ENCODE peak calls at places on chromosome 20, in four cellular contexts. J, B, Z and K are unnamed samples.

GRCh38 chr20:59176812-59177211 is 13.2 kb downstream of the ZNF831 start:
- DNase-seq in B (no peak), Z (no peak), J (no peak), K (no peak)

GRCh38 chr20:48773837-48774418 is 53.9 kb downstream of the PREX1 start:
- DNase-seq in J (no peak), B (peak), Z (no peak), K (peak)

GRCh38 chr20:16472045-16472872 is 101.0 kb downstream of the KIF16B start:
- DNase-seq in B (peak), Z (no peak), J (peak), K (peak)

GRCh38 chr20:3010985-3011723 is 32.3 kb upstream of the GNRH2 start:
- DNase-seq in Z (no peak), B (no peak), J (peak), K (peak)

GRCh38 chr20:41078329-41078728 is 49.7 kb downstream of the TOP1 start:
- DNase-seq in J (peak), Z (no peak), B (no peak), K (peak)

GRCh38 chr20:2775139-2775538 is 25.3 kb downstream of the CPXM1 start:
- DNase-seq in Z (no peak), B (no peak), J (no peak), K (no peak)

GRCh38 chr20:63361507-63362425 is 617 bp upstream of the CHRNA4 start:
- DNase-seq in J (no peak), Z (no peak), B (no peak), K (no peak)

GRCh38 chr20:62361799-62362589 is 5.1 kb downstream of the LAMA5 start:
- DNase-seq in B (peak), J (no peak), Z (peak), K (no peak)

GRCh38 chr20:62318411-62319345 is 15.9 kb downstream of the ADRM1 start:
- DNase-seq in Z (no peak), B (no peak), J (no peak), K (peak)

GRCh38 chr20:30484749-30485070 is 772.8 kb upstream of the DEFB115 start:
- DNase-seq in Z (no peak), J (no peak), B (no peak), K (no peak)

GRCh38 chr20:45337367-45338120 is 10.7 kb downstream of the SDC4 start:
- DNase-seq in J (peak), Z (peak), B (peak), K (peak)

GRCh38 chr20:14189794-14190402 is 147.5 kb downstream of the FLRT3 start:
- DNase-seq in B (no peak), Z (no peak), J (peak), K (peak)

GRCh38 chr20:11553603-11554002 is 364.1 kb upstream of the BTBD3 start:
- DNase-seq in Z (no peak), B (no peak), J (peak), K (peak)

GRCh38 chr20:13525225-13525940 is 113.3 kb downstream of the TASP1 start:
- DNase-seq in B (no peak), Z (no peak), J (peak), K (peak)

GRCh38 chr20:3085571-3086072 is 1.1 kb upstream of the AVP start:
- DNase-seq in Z (no peak), J (no peak), B (peak), K (no peak)

GRCh38 chr20:49532285-49532946 is 35.5 kb downstream of the PTGIS start:
- DNase-seq in B (no peak), Z (no peak), J (no peak), K (no peak)

GRCh38 chr20:23083553-23084220 is 2.4 kb downstream of the CD93 start:
- DNase-seq in B (no peak), Z (no peak), J (no peak), K (no peak)

GRCh38 chr20:52015155-52015554 is 176.4 kb downstream of the ZFP64 start:
- DNase-seq in B (no peak), J (no peak), Z (no peak), K (no peak)

GRCh38 chr20:2124632-2125131 is 23.1 kb downstream of the STK35 start:
- DNase-seq in J (no peak), Z (peak), B (no peak), K (no peak)

GRCh38 chr20:2537101-2537500 is 728 bp downstream of the TMC2 start:
- DNase-seq in J (no peak), B (no peak), Z (no peak), K (no peak)

GRCh38 chr20:25136643-25137559 is 55.0 kb upstream of the VSX1 start:
- DNase-seq in Z (peak), J (peak), B (peak), K (peak)

GRCh38 chr20:31684153-31685003 is 38.3 kb downstream of the BCL2L1 start:
- DNase-seq in B (no peak), Z (no peak), J (no peak), K (no peak)

GRCh38 chr20:48703511-48704219 is 124.1 kb downstream of the PREX1 start:
- DNase-seq in J (no peak), Z (peak), B (no peak), K (no peak)

GRCh38 chr20:19757973-19758887 is at the start of gene RIN2:
- DNase-seq in J (peak), Z (peak), B (peak), K (peak)

GRCh38 chr20:20366551-20366895 is 1.4 kb upstream of the INSM1 start:
- DNase-seq in B (no peak), Z (no peak), J (no peak), K (no peak)

GRCh38 chr20:48288930-48289507 is 503.7 kb upstream of the SULF2 start:
- DNase-seq in Z (no peak), B (no peak), J (no peak), K (no peak)

GRCh38 chr20:44540834-44541233 is 19.0 kb upstream of the SERINC3 start:
- DNase-seq in Z (no peak), J (peak), B (no peak), K (peak)

GRCh38 chr20:62707981-62708521 is 585 bp upstream of the NTSR1 start:
- DNase-seq in Z (no peak), J (no peak), B (no peak), K (no peak)

GRCh38 chr20:25248501-25249172 is 752 bp downstream of the PYGB start:
- DNase-seq in B (no peak), Z (no peak), J (peak), K (peak)

GRCh38 chr20:46648903-46649649 is 2.2 kb downstream of the SLC13A3 start:
- DNase-seq in J (no peak), Z (no peak), B (no peak), K (no peak)

GRCh38 chr20:46651091-46651962 is at the start of gene SLC13A3:
- DNase-seq in B (no peak), J (no peak), Z (no peak), K (no peak)

GRCh38 chr20:46649965-46650542 is 1.2 kb downstream of the SLC13A3 start:
- DNase-seq in J (no peak), B (no peak), Z (no peak), K (no peak)

GRCh38 chr20:46649650-46649949 is 1.7 kb downstream of the SLC13A3 start:
- DNase-seq in Z (no peak), J (no peak), B (no peak), K (no peak)

DNA sequence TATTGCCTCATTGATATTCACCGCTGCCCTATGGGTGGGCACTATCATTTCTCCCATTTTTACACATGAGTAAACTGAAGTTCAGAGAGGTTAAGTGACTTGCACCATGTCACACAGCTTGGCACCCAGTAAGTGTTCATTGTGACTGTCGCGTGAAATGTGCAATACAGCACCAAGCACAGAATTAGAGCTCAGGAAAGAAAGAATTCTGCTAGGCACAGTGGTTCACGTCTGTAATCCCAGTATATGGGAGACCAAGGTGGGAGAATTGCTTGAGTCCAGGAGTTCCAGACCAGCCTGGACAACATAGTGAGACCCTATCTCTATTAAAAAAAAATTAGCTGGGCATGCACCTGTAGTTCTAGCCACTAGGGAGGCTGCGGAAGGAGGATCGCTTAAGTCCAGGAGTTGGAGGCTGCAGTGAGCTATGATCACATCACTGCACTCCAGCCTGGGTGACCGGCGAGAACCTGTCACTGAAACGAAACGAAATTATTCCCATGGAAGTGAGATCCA is 626 bp downstream of the SLC13A3 start:
- DNase-seq in J (no peak), Z (no peak), B (no peak), K (no peak)
- H3K4me3 ChIP-seq in J (no peak), Z (no peak), B (no peak), K (no peak)

GRCh38 chr20:17618673-17619013 is 48.8 kb downstream of the DSTN start:
- DNase-seq in B (no peak), J (no peak), Z (no peak), K (no peak)

GRCh38 chr20:17620371-17621228 is 50.7 kb downstream of the DSTN start:
- DNase-seq in J (no peak), B (peak), Z (peak), K (no peak)

GRCh38 chr20:17621229-17621968 is 51.5 kb downstream of the DSTN start:
- DNase-seq in Z (no peak), J (no peak), B (peak), K (no peak)

GRCh38 chr20:17617868-17618672 is 48.2 kb downstream of the DSTN start:
- DNase-seq in B (peak), Z (peak), J (no peak), K (no peak)

DNA sequence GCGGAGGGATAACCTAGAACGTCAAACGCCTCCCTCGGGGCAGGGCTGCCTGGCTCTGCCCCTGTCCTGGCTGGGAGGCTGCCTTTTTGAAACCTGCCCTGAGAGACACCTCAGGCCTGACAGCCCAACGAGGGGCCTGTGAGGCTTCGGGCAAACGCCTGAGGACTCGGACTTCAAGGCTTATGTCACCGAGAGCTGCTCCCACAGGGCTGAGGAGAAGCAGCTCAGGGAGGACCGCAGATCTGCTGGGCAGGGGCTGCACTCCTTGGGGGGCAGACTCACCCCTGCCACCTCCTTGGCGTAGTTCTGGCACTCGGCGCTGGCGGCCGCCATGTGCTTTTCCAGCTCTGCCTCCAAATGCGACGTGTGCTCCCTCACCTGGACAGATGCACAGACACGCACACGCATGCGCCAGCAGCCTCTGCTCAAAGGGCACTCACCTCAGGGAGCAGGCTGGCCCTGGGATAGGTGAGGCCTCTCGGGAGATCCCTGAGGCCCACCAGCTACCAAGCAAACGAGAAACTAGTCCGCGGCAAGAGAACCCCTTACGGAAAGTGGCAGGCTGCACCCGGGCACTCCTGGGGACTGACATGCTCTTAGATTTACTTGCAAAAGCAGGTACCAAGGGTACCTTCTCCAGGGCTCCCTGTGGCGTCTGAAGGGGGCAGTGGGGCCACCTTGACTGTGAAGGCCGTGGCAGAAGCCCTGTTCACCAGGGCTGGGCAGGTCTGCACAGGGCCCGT is 49.6 kb downstream of the DSTN start:
- DNase-seq in Z (peak), J (no peak), B (no peak), K (no peak)
- TF ChIP-seq CTCF in Z (no peak), J (no peak), B (no peak), K (no peak)

GRCh38 chr20:58137651-58138265 is 90.7 kb downstream of the ANKRD60 start:
- DNase-seq in B (no peak), Z (no peak), J (no peak), K (no peak)

GRCh38 chr20:58137236-58137635 is 91.2 kb downstream of the ANKRD60 start:
- DNase-seq in Z (no peak), J (no peak), B (no peak), K (no peak)

GRCh38 chr20:58138395-58138794 is 90.1 kb downstream of the ANKRD60 start:
- DNase-seq in Z (no peak), J (no peak), B (no peak), K (no peak)

GRCh38 chr20:58133020-58133419 is 95.4 kb downstream of the ANKRD60 start:
- DNase-seq in B (no peak), J (no peak), Z (no peak), K (peak)

DNA sequence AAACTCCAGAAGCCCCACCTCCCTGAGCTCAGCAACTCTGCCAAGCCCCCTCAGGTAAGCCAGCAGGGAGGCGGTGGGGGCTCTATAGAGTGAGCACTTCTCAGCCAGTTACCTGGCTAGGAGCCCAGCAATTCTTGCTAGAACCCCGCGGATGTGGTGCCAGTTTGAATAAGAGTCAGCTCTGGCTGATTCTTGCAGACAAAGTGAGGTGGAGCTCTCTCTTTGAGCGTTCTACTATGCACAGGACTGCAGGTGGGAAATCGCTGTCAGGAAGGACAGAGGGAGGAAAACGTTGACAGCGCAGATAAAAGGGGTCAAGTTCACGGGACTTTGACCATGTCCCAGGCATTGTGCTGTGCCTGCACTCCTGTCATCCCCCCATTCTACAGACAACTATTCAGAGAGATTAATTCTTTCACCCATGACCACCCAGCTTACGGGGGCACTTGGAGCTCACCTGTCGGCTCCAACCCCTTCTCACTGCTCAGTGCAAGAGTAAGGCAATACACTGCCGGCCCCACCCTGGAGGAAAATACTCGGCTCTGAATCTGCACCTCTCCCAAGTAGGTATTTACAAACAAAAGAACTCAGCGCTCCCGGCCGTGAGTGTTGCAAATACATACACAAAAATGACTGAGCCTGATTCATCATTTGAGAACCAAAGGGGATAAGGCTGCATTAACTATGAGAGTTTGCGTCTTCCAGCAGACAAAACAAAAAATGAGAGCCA is 92.8 kb downstream of the ANKRD60 start:
- DNase-seq in Z (no peak), B (no peak), J (no peak), K (no peak)
- H3K4me3 ChIP-seq in Z (no peak), B (no peak), J (no peak), K (no peak)

DNA sequence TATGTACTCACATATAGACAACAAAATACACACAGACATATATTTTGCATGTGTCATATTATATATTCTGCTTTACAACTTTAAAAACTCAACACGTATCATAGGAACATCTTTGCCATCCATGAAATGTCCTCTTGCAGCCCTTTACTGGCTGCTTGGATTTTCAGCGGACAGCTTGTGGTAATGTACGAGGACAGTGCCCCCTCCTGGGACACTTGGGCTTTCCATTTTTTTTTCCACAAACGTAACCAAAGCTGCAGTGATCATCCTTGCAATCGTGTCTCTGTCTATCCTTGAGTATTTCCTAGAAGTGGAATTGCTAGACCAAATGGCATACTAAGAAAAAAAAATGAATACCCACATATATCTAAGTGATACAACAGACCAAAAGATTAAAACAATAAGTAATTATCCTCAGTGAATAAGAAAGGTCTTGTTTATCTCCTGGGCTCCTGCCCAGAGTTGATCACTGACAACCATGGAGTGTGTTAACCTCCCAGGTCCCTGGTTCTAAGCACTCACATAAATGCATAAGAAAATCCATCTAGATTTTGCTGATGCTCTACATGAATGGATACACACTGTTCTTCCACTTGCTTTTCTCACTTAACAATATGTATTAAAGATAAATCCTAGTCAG is 18.1 kb downstream of the BPI start:
- DNase-seq in Z (no peak), B (no peak), J (peak), K (peak)
- TF ChIP-seq CTCF in Z (peak), B (peak), J (peak), K (peak)

GRCh38 chr20:6121504-6121903 is 1.3 kb downstream of the FERMT1 start:
- DNase-seq in Z (no peak), B (no peak), J (no peak), K (no peak)

GRCh38 chr20:6120491-6120988 is 2.3 kb downstream of the FERMT1 start:
- DNase-seq in Z (no peak), J (peak), B (no peak), K (no peak)

GRCh38 chr20:6122873-6123649 is at the start of gene FERMT1:
- DNase-seq in J (peak), B (peak), Z (peak), K (peak)

GRCh38 chr20:6122111-6122872 is 538 bp downstream of the FERMT1 start:
- DNase-seq in J (peak), B (no peak), Z (no peak), K (peak)

DNA sequence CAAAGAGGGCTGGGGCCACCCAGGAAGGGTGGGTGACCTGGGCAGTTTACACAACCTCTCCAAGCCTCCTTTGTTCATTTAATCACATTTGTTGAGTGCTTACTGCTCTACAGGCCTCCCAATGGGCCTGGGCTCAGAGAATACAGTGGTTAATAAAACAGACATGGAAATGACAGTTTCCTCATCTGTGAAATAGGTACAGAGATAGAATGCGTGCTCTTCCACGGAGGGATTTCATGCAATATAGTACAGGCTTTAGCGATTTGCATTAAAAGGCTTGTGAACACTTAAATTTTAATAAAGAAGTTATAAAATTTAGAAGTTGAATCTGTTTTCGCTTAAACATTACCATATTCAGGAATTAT is 802 bp upstream of the FERMT1 start:
- DNase-seq in J (no peak), B (no peak), Z (no peak), K (no peak)
- H3K4me3 ChIP-seq in J (no peak), B (no peak), Z (peak), K (peak)

DNA sequence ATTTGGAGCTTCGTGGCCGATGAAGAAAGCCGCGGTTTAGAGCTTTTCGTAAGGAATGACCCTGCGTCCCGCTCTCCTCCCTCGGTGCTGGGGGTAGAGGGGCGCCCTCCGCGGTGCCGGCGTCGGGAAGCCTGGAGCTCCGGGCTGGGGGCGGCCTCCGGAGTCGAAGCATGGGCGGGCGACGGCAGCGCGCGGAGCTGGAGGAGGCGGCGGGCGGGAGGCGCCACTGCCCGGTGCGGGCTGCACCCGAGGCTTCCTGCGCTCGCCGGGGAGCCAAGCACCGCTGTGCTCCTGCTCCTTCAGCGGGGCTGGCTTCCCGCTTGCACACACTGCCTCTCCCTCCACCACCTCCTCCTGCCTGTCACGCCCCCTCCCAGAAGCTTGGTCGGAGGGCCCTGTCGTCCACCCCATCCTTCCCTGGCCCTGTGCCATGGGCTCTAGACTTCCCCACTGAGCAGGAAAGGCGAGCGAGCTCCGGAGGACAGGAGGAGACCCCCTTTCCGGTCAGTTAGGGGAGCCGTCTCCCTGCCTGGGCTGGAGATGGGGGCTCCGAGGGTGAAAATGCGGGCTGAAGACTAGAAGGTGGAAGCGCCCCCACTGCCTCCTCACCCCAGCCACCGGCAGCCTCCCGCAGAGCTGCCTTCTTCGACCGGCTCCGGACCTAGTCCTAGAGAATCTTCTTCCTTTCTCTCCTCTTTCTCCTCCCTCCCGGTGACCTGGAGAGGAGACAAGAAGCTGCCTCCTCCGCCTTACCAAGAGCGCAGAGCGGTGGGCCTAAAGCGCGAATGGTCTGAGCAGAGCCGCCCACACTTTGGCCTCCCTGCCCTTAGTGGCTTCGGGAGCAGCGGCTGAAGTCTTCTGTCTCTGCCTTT is 1.8 kb downstream of the CDH4 start:
- DNase-seq in J (no peak), B (no peak), Z (no peak), K (peak)
- TF ChIP-seq CTCF in J (no peak), B (no peak), Z (no peak), K (no peak)

GRCh38 chr20:50735813-50736212 is 4.4 kb downstream of the PARD6B start:
- DNase-seq in Z (no peak), B (no peak), J (no peak), K (no peak)
- H3K4me3 ChIP-seq in Z (no peak), B (no peak), J (no peak), K (no peak)